ENCODE peak calls at places on chromosomes 2 and 18, in eight cellular contexts. I, V, D, B, H, T, G and X are unnamed samples.

GRCh38 chr2:30422437-30422805 is 24.6 kb upstream of the LCLAT1 start:
- DNase-seq in G (peak), B (peak), V (no peak), H (no peak), I (peak), T (no peak), D (no peak), X (no peak)

GRCh38 chr2:208077286-208077685 is 47.0 kb downstream of the CRYGD start:
- DNase-seq in H (no peak), B (no peak), G (no peak), V (no peak), I (no peak), T (no peak), D (no peak), X (no peak)

GRCh38 chr2:192023006-192023405 is 171.7 kb downstream of the TMEFF2 start:
- DNase-seq in V (no peak), H (no peak), D (no peak), T (no peak), G (no peak), B (no peak), I (no peak), X (no peak)

GRCh38 chr18:24633121-24633520 is 172.7 kb downstream of the HRH4 start:
- DNase-seq in D (no peak), I (no peak), G (peak), H (no peak), T (no peak), V (no peak), B (peak), X (no peak)

GRCh38 chr2:127093648-127094210 is 13.2 kb downstream of the BIN1 start:
- DNase-seq in D (no peak), B (no peak), T (no peak), G (no peak), I (no peak), H (peak), V (no peak), X (no peak)

GRCh38 chr2:30192327-30192726 is 39.0 kb upstream of the LBH start:
- DNase-seq in I (no peak), G (no peak), B (no peak), H (no peak), V (no peak), T (no peak), D (no peak), X (no peak)

GRCh38 chr18:65859075-65859474 is 108.3 kb downstream of the CDH7 start:
- DNase-seq in G (no peak), V (no peak), D (no peak), H (no peak), B (no peak), T (no peak), I (no peak), X (no peak)

GRCh38 chr18:36461551-36461987 is 164.1 kb downstream of the FHOD3 start:
- DNase-seq in B (peak), I (no peak), D (no peak), H (no peak), T (no peak), G (peak), V (no peak), X (no peak)

GRCh38 chr2:169590804-169591203 is 6.7 kb downstream of the PPIG start:
- DNase-seq in G (no peak), D (no peak), H (no peak), B (no peak), T (no peak), V (no peak), I (no peak), X (no peak)

GRCh38 chr18:61606759-61607158 is 273.5 kb downstream of the CDH20 start:
- DNase-seq in H (peak), G (peak), I (no peak), T (no peak), B (peak), D (peak), V (peak), X (no peak)

GRCh38 chr18:48932822-48933510 is 17.8 kb downstream of the SMAD7 start:
- DNase-seq in H (peak), T (no peak), V (no peak), D (peak), B (no peak), G (no peak), I (no peak), X (no peak)

GRCh38 chr18:23868341-23868740 is 146.2 kb upstream of the TTC39C start:
- DNase-seq in T (no peak), G (peak), H (no peak), V (no peak), D (no peak), I (no peak), B (no peak), X (no peak)

GRCh38 chr2:216539791-216540241 is 41.2 kb downstream of the RPL37A start:
- DNase-seq in V (no peak), I (no peak), D (peak), B (no peak), H (no peak), G (peak), T (peak), X (no peak)

GRCh38 chr18:63578357-63578958 is 8.7 kb upstream of the SERPINB13 start:
- DNase-seq in H (peak), D (no peak), T (no peak), G (peak), B (peak), I (no peak), V (peak), X (peak)